ENCODE peak calls at places on chromosomes 16 and 17, in ten cellular contexts. One of them, this sample, is unnamed.

GRCh38 chr16:68481636-68482035 is 33.3 kb upstream of the SMPD3 start:
- DNase-seq in GM13977: no peak
- DNase-seq in uterus: no peak
- DNase-seq in WTC11: no peak
- DNase-seq in endothelial cell: no peak
- DNase-seq in AG04450: no peak
- DNase-seq in fibroblast of mammary gland: no peak
- DNase-seq in fibroblast of lung: no peak
- DNase-seq in fibroblast of villous mesenchyme: no peak
- DNase-seq in BJ: no peak
- DNase-seq in this sample: no peak

GRCh38 chr16:87931504-87931903 is 4.8 kb downstream of the CA5A start:
- DNase-seq in GM13977: no peak
- DNase-seq in uterus: no peak
- DNase-seq in WTC11: no peak
- DNase-seq in endothelial cell: no peak
- DNase-seq in AG04450: no peak
- DNase-seq in fibroblast of mammary gland: no peak
- DNase-seq in fibroblast of lung: peak
- DNase-seq in fibroblast of villous mesenchyme: peak
- DNase-seq in BJ: no peak
- DNase-seq in this sample: no peak

GRCh38 chr17:31052187-31052889 is 42.4 kb upstream of the NF1 start:
- DNase-seq in GM13977: no peak
- DNase-seq in uterus: peak
- DNase-seq in WTC11: no peak
- DNase-seq in endothelial cell: no peak
- DNase-seq in AG04450: peak
- DNase-seq in fibroblast of mammary gland: peak
- DNase-seq in fibroblast of lung: peak
- DNase-seq in fibroblast of villous mesenchyme: peak
- DNase-seq in BJ: peak
- DNase-seq in this sample: no peak

GRCh38 chr17:68238488-68238887 is 9.4 kb upstream of the AMZ2 start:
- DNase-seq in GM13977: no peak
- DNase-seq in uterus: no peak
- DNase-seq in WTC11: no peak
- DNase-seq in endothelial cell: no peak
- DNase-seq in AG04450: no peak
- DNase-seq in fibroblast of mammary gland: no peak
- DNase-seq in fibroblast of lung: no peak
- DNase-seq in fibroblast of villous mesenchyme: peak
- DNase-seq in BJ: no peak
- DNase-seq in this sample: no peak

GRCh38 chr16:85302018-85302847 is 190.0 kb upstream of the CIBAR2 start:
- DNase-seq in GM13977: no peak
- DNase-seq in uterus: peak
- DNase-seq in WTC11: no peak
- DNase-seq in endothelial cell: no peak
- DNase-seq in AG04450: no peak
- DNase-seq in fibroblast of mammary gland: peak
- DNase-seq in fibroblast of lung: peak
- DNase-seq in fibroblast of villous mesenchyme: peak
- DNase-seq in BJ: no peak
- DNase-seq in this sample: no peak

GRCh38 chr16:23771027-23771426 is 16.2 kb downstream of the CHP2 start:
- DNase-seq in GM13977: no peak
- DNase-seq in uterus: no peak
- DNase-seq in WTC11: no peak
- DNase-seq in endothelial cell: no peak
- DNase-seq in AG04450: no peak
- DNase-seq in fibroblast of mammary gland: no peak
- DNase-seq in fibroblast of lung: no peak
- DNase-seq in fibroblast of villous mesenchyme: no peak
- DNase-seq in BJ: no peak
- DNase-seq in this sample: no peak

GRCh38 chr17:29929544-29930398 is at the start of gene SSH2:
- DNase-seq in GM13977: peak
- DNase-seq in uterus: peak
- DNase-seq in WTC11: peak
- DNase-seq in endothelial cell: peak
- DNase-seq in AG04450: peak
- DNase-seq in fibroblast of mammary gland: peak
- DNase-seq in fibroblast of lung: peak
- DNase-seq in fibroblast of villous mesenchyme: peak
- DNase-seq in BJ: no peak
- DNase-seq in this sample: peak

GRCh38 chr17:17181666-17182600 is 24.2 kb downstream of the PLD6 start:
- DNase-seq in GM13977: peak
- DNase-seq in uterus: no peak
- DNase-seq in WTC11: no peak
- DNase-seq in endothelial cell: no peak
- DNase-seq in AG04450: no peak
- DNase-seq in fibroblast of mammary gland: no peak
- DNase-seq in fibroblast of lung: no peak
- DNase-seq in fibroblast of villous mesenchyme: no peak
- DNase-seq in BJ: no peak
- DNase-seq in this sample: no peak

GRCh38 chr16:20940864-20941634 is 40.5 kb downstream of the LYRM1 start:
- DNase-seq in GM13977: no peak
- DNase-seq in uterus: no peak
- DNase-seq in WTC11: no peak
- DNase-seq in endothelial cell: no peak
- DNase-seq in AG04450: no peak
- DNase-seq in fibroblast of mammary gland: no peak
- DNase-seq in fibroblast of lung: no peak
- DNase-seq in fibroblast of villous mesenchyme: no peak
- DNase-seq in BJ: no peak
- DNase-seq in this sample: no peak

GRCh38 chr16:24337013-24337412 is 80.9 kb downstream of the CACNG3 start:
- DNase-seq in GM13977: no peak
- DNase-seq in uterus: no peak
- DNase-seq in WTC11: no peak
- DNase-seq in endothelial cell: no peak
- DNase-seq in AG04450: no peak
- DNase-seq in fibroblast of mammary gland: no peak
- DNase-seq in fibroblast of lung: no peak
- DNase-seq in fibroblast of villous mesenchyme: no peak
- DNase-seq in BJ: no peak
- DNase-seq in this sample: no peak

GRCh38 chr17:8949061-8949622 is 16.4 kb downstream of the PIK3R5 start:
- DNase-seq in GM13977: no peak
- DNase-seq in uterus: no peak
- DNase-seq in WTC11: no peak
- DNase-seq in endothelial cell: no peak
- DNase-seq in AG04450: no peak
- DNase-seq in fibroblast of mammary gland: no peak
- DNase-seq in fibroblast of lung: no peak
- DNase-seq in fibroblast of villous mesenchyme: no peak
- DNase-seq in BJ: no peak
- DNase-seq in this sample: peak

GRCh38 chr17:48804936-48805411 is 12.1 kb downstream of the TTLL6 start:
- DNase-seq in GM13977: peak
- DNase-seq in uterus: peak
- DNase-seq in WTC11: peak
- DNase-seq in endothelial cell: peak
- DNase-seq in AG04450: no peak
- DNase-seq in fibroblast of mammary gland: peak
- DNase-seq in fibroblast of lung: peak
- DNase-seq in fibroblast of villous mesenchyme: peak
- DNase-seq in BJ: no peak
- DNase-seq in this sample: peak

GRCh38 chr17:78142113-78142861 is 3.9 kb upstream of the C17orf99 start:
- DNase-seq in GM13977: no peak
- DNase-seq in uterus: no peak
- DNase-seq in WTC11: no peak
- DNase-seq in endothelial cell: no peak
- DNase-seq in AG04450: peak
- DNase-seq in fibroblast of mammary gland: peak
- DNase-seq in fibroblast of lung: peak
- DNase-seq in fibroblast of villous mesenchyme: peak
- DNase-seq in BJ: no peak
- DNase-seq in this sample: no peak

GRCh38 chr17:44144966-44145739 is 3.4 kb downstream of the HROB start:
- DNase-seq in GM13977: no peak
- DNase-seq in uterus: no peak
- DNase-seq in WTC11: no peak
- DNase-seq in endothelial cell: no peak
- DNase-seq in AG04450: no peak
- DNase-seq in fibroblast of mammary gland: no peak
- DNase-seq in fibroblast of lung: peak
- DNase-seq in fibroblast of villous mesenchyme: peak
- DNase-seq in BJ: no peak
- DNase-seq in this sample: no peak

GRCh38 chr17:82978765-82979349 is 100.6 kb upstream of the METRNL start:
- DNase-seq in GM13977: peak
- DNase-seq in uterus: no peak
- DNase-seq in WTC11: no peak
- DNase-seq in endothelial cell: no peak
- DNase-seq in AG04450: no peak
- DNase-seq in fibroblast of mammary gland: no peak
- DNase-seq in fibroblast of lung: no peak
- DNase-seq in fibroblast of villous mesenchyme: no peak
- DNase-seq in BJ: no peak
- DNase-seq in this sample: peak

DNA sequence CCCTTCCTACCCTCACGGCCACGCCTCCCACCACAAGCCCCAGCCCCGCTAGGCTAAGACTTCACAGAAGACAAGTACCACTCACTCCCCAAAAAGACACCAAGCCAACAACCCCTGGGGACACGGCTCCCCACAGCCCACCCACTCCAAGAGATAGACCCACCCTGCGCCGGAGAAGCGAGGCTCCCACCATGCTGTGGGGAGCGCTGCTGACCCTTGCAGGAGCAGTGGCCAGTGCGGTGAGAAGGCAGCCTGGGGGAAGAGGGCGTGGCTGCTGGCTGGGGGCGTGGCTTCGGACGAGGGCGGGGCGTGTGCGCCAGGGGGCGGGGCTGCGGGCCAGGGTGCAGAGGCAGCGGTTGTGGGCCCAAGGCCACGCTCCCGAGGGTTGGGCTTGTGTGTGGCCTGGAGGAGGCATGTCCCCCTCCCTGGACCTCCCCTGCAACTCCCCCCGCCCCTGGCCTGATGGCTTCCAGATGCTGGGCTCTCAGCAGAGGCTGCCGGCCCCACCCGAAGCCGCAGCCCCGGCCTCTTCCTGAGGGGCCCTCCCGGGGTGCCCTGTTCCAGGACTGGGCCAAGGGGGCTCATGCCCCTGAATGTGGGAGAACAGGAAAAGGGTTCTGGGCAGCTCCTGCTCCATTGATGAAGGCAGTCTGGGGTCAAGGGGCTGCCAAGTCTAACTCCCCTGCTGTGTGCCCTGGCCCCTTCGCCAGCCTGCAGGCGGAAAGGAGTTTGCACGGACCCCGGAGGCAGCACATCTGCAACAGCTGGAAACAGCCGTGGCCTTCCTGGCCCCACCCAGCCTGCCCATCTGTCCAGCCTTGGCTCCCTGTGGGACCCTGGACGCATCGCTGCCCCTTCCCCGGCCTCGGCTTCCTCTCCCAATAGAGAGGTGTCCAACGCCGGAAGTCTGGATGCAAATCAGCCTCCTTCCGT is 9.1 kb downstream of the TFAP4 start:
- DNase-seq in GM13977: no peak
- DNase-seq in uterus: peak
- DNase-seq in WTC11: peak
- DNase-seq in endothelial cell: peak
- DNase-seq in AG04450: peak
- DNase-seq in fibroblast of mammary gland: peak
- DNase-seq in fibroblast of lung: peak
- DNase-seq in fibroblast of villous mesenchyme: peak
- DNase-seq in BJ: peak
- DNase-seq in this sample: peak
- TF ChIP-seq CTCF in GM13977: no peak
- TF ChIP-seq CTCF in uterus: no peak
- TF ChIP-seq CTCF in WTC11: no peak
- TF ChIP-seq CTCF in endothelial cell: no peak
- TF ChIP-seq CTCF in AG04450: no peak
- TF ChIP-seq CTCF in fibroblast of mammary gland: peak
- TF ChIP-seq CTCF in fibroblast of lung: no peak
- TF ChIP-seq CTCF in fibroblast of villous mesenchyme: peak
- TF ChIP-seq CTCF in BJ: no peak
- TF ChIP-seq CTCF in this sample: no peak

DNA sequence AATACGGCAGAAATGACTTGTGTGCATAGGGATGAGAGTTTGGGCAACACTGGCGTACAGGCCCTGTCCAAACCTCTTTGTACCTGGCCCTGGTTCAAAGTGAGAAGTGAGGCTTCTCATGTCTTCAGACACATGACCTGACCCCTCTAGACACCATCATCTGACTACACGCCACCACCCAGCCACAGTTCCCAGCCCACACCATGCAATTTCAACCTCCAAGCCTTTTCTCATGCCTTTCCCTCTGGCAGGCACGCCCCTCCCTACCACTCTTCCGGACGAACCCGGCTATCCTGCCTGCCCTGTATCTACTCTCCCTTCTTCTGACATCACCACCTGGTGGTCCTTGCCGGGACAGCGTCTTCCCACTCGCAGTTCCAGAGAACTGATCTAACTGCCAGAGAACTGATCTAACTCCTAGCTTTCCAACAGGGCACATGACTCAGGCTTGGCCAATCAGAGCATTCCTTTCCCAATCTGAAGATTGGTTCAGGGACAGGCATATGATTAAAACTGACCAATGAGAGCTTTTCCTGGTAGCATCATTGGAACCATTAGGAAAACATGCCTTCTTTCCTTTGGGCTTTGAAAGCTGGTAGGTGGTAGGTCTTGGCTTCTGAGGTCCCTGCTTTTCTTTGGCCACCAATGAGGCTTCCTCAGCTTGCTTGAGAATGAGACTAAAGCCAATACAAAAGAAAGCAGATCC is 27.0 kb upstream of the IL21R start:
- DNase-seq in GM13977: peak
- DNase-seq in uterus: peak
- DNase-seq in WTC11: peak
- DNase-seq in endothelial cell: peak
- DNase-seq in AG04450: peak
- DNase-seq in fibroblast of mammary gland: peak
- DNase-seq in fibroblast of lung: peak
- DNase-seq in fibroblast of villous mesenchyme: peak
- DNase-seq in BJ: no peak
- DNase-seq in this sample: peak
- TF ChIP-seq CTCF in GM13977: peak
- TF ChIP-seq CTCF in uterus: peak
- TF ChIP-seq CTCF in WTC11: peak
- TF ChIP-seq CTCF in endothelial cell: peak
- TF ChIP-seq CTCF in AG04450: peak
- TF ChIP-seq CTCF in fibroblast of mammary gland: peak
- TF ChIP-seq CTCF in fibroblast of lung: peak
- TF ChIP-seq CTCF in fibroblast of villous mesenchyme: peak
- TF ChIP-seq CTCF in BJ: peak
- TF ChIP-seq CTCF in this sample: no peak

GRCh38 chr17:81706757-81707624 is 3.8 kb downstream of the MRPL12 start:
- DNase-seq in GM13977: no peak
- DNase-seq in uterus: no peak
- DNase-seq in WTC11: peak
- DNase-seq in endothelial cell: no peak
- DNase-seq in AG04450: no peak
- DNase-seq in fibroblast of mammary gland: no peak
- DNase-seq in fibroblast of lung: no peak
- DNase-seq in fibroblast of villous mesenchyme: no peak
- DNase-seq in BJ: no peak
- DNase-seq in this sample: no peak
- TF ChIP-seq CTCF in GM13977: no peak
- TF ChIP-seq CTCF in uterus: no peak
- TF ChIP-seq CTCF in WTC11: no peak
- TF ChIP-seq CTCF in endothelial cell: no peak
- TF ChIP-seq CTCF in AG04450: no peak
- TF ChIP-seq CTCF in fibroblast of mammary gland: no peak
- TF ChIP-seq CTCF in fibroblast of lung: no peak
- TF ChIP-seq CTCF in fibroblast of villous mesenchyme: no peak
- TF ChIP-seq CTCF in BJ: no peak
- TF ChIP-seq CTCF in this sample: no peak

GRCh38 chr17:20174588-20175265 is 165.6 kb downstream of the SPECC1 start:
- DNase-seq in GM13977: no peak
- DNase-seq in uterus: no peak
- DNase-seq in WTC11: no peak
- DNase-seq in endothelial cell: no peak
- DNase-seq in AG04450: no peak
- DNase-seq in fibroblast of mammary gland: peak
- DNase-seq in fibroblast of lung: peak
- DNase-seq in fibroblast of villous mesenchyme: peak
- DNase-seq in BJ: no peak
- DNase-seq in this sample: no peak
- TF ChIP-seq CTCF in GM13977: no peak
- TF ChIP-seq CTCF in uterus: no peak
- TF ChIP-seq CTCF in WTC11: no peak
- TF ChIP-seq CTCF in endothelial cell: no peak
- TF ChIP-seq CTCF in AG04450: no peak
- TF ChIP-seq CTCF in fibroblast of mammary gland: no peak
- TF ChIP-seq CTCF in fibroblast of lung: no peak
- TF ChIP-seq CTCF in fibroblast of villous mesenchyme: no peak
- TF ChIP-seq CTCF in BJ: no peak
- TF ChIP-seq CTCF in this sample: no peak

This sample was measured in GM13976.